ENCODE peak calls at places on chromosomes 12 and 14, in nine cellular contexts. G, H, N, L, I, V, E, D and W are unnamed samples.

GRCh38 chr14:65835501-65835900 is 423.0 kb downstream of the FUT8 start:
- DNase-seq in N (no peak), D (no peak), H (no peak), E (no peak), L (no peak), I (no peak), V (no peak), G (no peak), W (no peak)

GRCh38 chr14:91418387-91419043 is 895 bp upstream of the CCDC88C start:
- DNase-seq in G (peak; percentile 87), V (peak; percentile 80), I (peak; percentile 7), L (peak; percentile 43), E (peak; percentile 59), N (peak; percentile 89), H (peak; percentile 83), D (no peak), W (no peak)

GRCh38 chr14:97655169-97655948 is 858.2 kb downstream of the VRK1 start:
- DNase-seq in I (no peak), G (no peak), V (no peak), H (no peak), N (no peak), D (no peak), L (no peak), E (no peak), W (no peak)

GRCh38 chr12:52645120-52645761 is 6.8 kb downstream of the KRT2 start:
- DNase-seq in D (no peak), H (peak; percentile 89), I (no peak), L (no peak), V (no peak), G (no peak), E (no peak), N (no peak), W (no peak)

GRCh38 chr12:42608196-42608825 is 18.8 kb upstream of the PRICKLE1 start:
- DNase-seq in D (no peak), E (no peak), N (no peak), V (peak; percentile 6), I (no peak), G (no peak), L (no peak), H (no peak), W (no peak)

GRCh38 chr12:113208041-113208934 is 13.0 kb upstream of the TPCN1 start:
- DNase-seq in G (peak; percentile 74), H (peak; percentile 82), D (no peak), I (peak; percentile 7), E (peak; percentile 25), N (peak; percentile 43), V (no peak), L (peak; percentile 57), W (no peak)

GRCh38 chr14:22928237-22929103 is 706 bp downstream of the PRMT5 start:
- DNase-seq in L (peak; percentile 9), G (no peak), V (peak; percentile 5), D (no peak), E (no peak), H (no peak), N (no peak), I (no peak), W (no peak)

GRCh38 chr14:29930283-29930682 is 2.6 kb upstream of the PRKD1 start:
- DNase-seq in I (peak; percentile 56), V (peak; percentile 70), H (no peak), L (peak; percentile 65), G (no peak), D (peak; percentile 63), N (no peak), E (no peak), W (no peak)